ENCODE peak calls at places on chromosomes 12 and 14, in nine cellular contexts. One of them, this sample, is unnamed.

GRCh38 chr12:132686831-132687210 is 321 bp downstream of the POLE start:
- DNase-seq in AG08395: peak
- DNase-seq in GM12864: no peak
- DNase-seq in amniotic stem cell: no peak
- DNase-seq in M059J: no peak
- DNase-seq in iPS DF 6.9: no peak
- DNase-seq in hypothalamus: no peak
- DNase-seq in myocyte: peak
- DNase-seq in activated CD8-positive, alpha-beta memory T cell treated with anti-CD3 and anti-CD28 coated beads, Interleukin-2, amount 10 ng/mL, durations not matched to agents 7 days and 5 days: peak
- DNase-seq in this sample: peak

GRCh38 chr12:71183018-71183417 is 25.2 kb upstream of the TSPAN8 start:
- DNase-seq in amniotic stem cell: no peak
- DNase-seq in AG08395: no peak
- DNase-seq in iPS DF 6.9: no peak
- DNase-seq in activated CD8-positive, alpha-beta memory T cell treated with anti-CD3 and anti-CD28 coated beads, Interleukin-2, amount 10 ng/mL, durations not matched to agents 7 days and 5 days: no peak
- DNase-seq in GM12864: no peak
- DNase-seq in hypothalamus: no peak
- DNase-seq in myocyte: no peak
- DNase-seq in M059J: peak
- DNase-seq in this sample: no peak

GRCh38 chr14:101223147-101223546 is 319.6 kb upstream of the RTL1 start:
- DNase-seq in iPS DF 6.9: peak
- DNase-seq in AG08395: no peak
- DNase-seq in M059J: no peak
- DNase-seq in GM12864: no peak
- DNase-seq in myocyte: no peak
- DNase-seq in activated CD8-positive, alpha-beta memory T cell treated with anti-CD3 and anti-CD28 coated beads, Interleukin-2, amount 10 ng/mL, durations not matched to agents 7 days and 5 days: peak
- DNase-seq in hypothalamus: no peak
- DNase-seq in amniotic stem cell: no peak
- DNase-seq in this sample: no peak

GRCh38 chr14:94237983-94238382 is 55.1 kb downstream of the SERPINA10 start:
- DNase-seq in activated CD8-positive, alpha-beta memory T cell treated with anti-CD3 and anti-CD28 coated beads, Interleukin-2, amount 10 ng/mL, durations not matched to agents 7 days and 5 days: no peak
- DNase-seq in AG08395: no peak
- DNase-seq in GM12864: no peak
- DNase-seq in hypothalamus: no peak
- DNase-seq in amniotic stem cell: no peak
- DNase-seq in M059J: no peak
- DNase-seq in myocyte: no peak
- DNase-seq in iPS DF 6.9: no peak
- DNase-seq in this sample: no peak

GRCh38 chr14:101563654-101564443 is 2.6 kb downstream of the DIO3 start:
- DNase-seq in activated CD8-positive, alpha-beta memory T cell treated with anti-CD3 and anti-CD28 coated beads, Interleukin-2, amount 10 ng/mL, durations not matched to agents 7 days and 5 days: no peak
- DNase-seq in M059J: no peak
- DNase-seq in myocyte: no peak
- DNase-seq in iPS DF 6.9: no peak
- DNase-seq in GM12864: no peak
- DNase-seq in amniotic stem cell: no peak
- DNase-seq in hypothalamus: no peak
- DNase-seq in AG08395: no peak
- DNase-seq in this sample: peak

GRCh38 chr14:103539056-103539825 is 10.2 kb downstream of the TRMT61A start:
- DNase-seq in AG08395: no peak
- DNase-seq in amniotic stem cell: no peak
- DNase-seq in iPS DF 6.9: no peak
- DNase-seq in GM12864: no peak
- DNase-seq in M059J: no peak
- DNase-seq in myocyte: no peak
- DNase-seq in activated CD8-positive, alpha-beta memory T cell treated with anti-CD3 and anti-CD28 coated beads, Interleukin-2, amount 10 ng/mL, durations not matched to agents 7 days and 5 days: no peak
- DNase-seq in hypothalamus: no peak
- DNase-seq in this sample: peak

GRCh38 chr14:104546021-104546491 is 33.5 kb upstream of the C14orf180 start:
- DNase-seq in myocyte: no peak
- DNase-seq in hypothalamus: no peak
- DNase-seq in iPS DF 6.9: no peak
- DNase-seq in activated CD8-positive, alpha-beta memory T cell treated with anti-CD3 and anti-CD28 coated beads, Interleukin-2, amount 10 ng/mL, durations not matched to agents 7 days and 5 days: no peak
- DNase-seq in M059J: no peak
- DNase-seq in amniotic stem cell: no peak
- DNase-seq in GM12864: no peak
- DNase-seq in AG08395: no peak
- DNase-seq in this sample: peak

GRCh38 chr14:104226421-104227385 is 88.3 kb downstream of the KIF26A start:
- DNase-seq in activated CD8-positive, alpha-beta memory T cell treated with anti-CD3 and anti-CD28 coated beads, Interleukin-2, amount 10 ng/mL, durations not matched to agents 7 days and 5 days: no peak
- DNase-seq in myocyte: no peak
- DNase-seq in GM12864: no peak
- DNase-seq in M059J: no peak
- DNase-seq in iPS DF 6.9: no peak
- DNase-seq in amniotic stem cell: no peak
- DNase-seq in hypothalamus: no peak
- DNase-seq in AG08395: no peak
- DNase-seq in this sample: no peak

GRCh38 chr12:6272300-6273208 is 37.9 kb upstream of the PLEKHG6 start:
- DNase-seq in hypothalamus: no peak
- DNase-seq in GM12864: no peak
- DNase-seq in activated CD8-positive, alpha-beta memory T cell treated with anti-CD3 and anti-CD28 coated beads, Interleukin-2, amount 10 ng/mL, durations not matched to agents 7 days and 5 days: no peak
- DNase-seq in iPS DF 6.9: no peak
- DNase-seq in amniotic stem cell: no peak
- DNase-seq in AG08395: no peak
- DNase-seq in M059J: peak
- DNase-seq in myocyte: no peak
- DNase-seq in this sample: no peak

GRCh38 chr12:63869656-63870055 is 25.2 kb downstream of the SRGAP1 start:
- DNase-seq in M059J: peak
- DNase-seq in activated CD8-positive, alpha-beta memory T cell treated with anti-CD3 and anti-CD28 coated beads, Interleukin-2, amount 10 ng/mL, durations not matched to agents 7 days and 5 days: no peak
- DNase-seq in hypothalamus: no peak
- DNase-seq in myocyte: no peak
- DNase-seq in amniotic stem cell: no peak
- DNase-seq in AG08395: no peak
- DNase-seq in iPS DF 6.9: no peak
- DNase-seq in GM12864: no peak
- DNase-seq in this sample: no peak

GRCh38 chr12:68530965-68531364 is 79.7 kb upstream of the RAP1B start:
- DNase-seq in amniotic stem cell: peak
- DNase-seq in hypothalamus: no peak
- DNase-seq in GM12864: no peak
- DNase-seq in M059J: peak
- DNase-seq in iPS DF 6.9: no peak
- DNase-seq in AG08395: peak
- DNase-seq in myocyte: peak
- DNase-seq in activated CD8-positive, alpha-beta memory T cell treated with anti-CD3 and anti-CD28 coated beads, Interleukin-2, amount 10 ng/mL, durations not matched to agents 7 days and 5 days: no peak
- DNase-seq in this sample: no peak

GRCh38 chr12:91627225-91627624 is 444.6 kb upstream of the DCN start:
- DNase-seq in myocyte: no peak
- DNase-seq in amniotic stem cell: no peak
- DNase-seq in activated CD8-positive, alpha-beta memory T cell treated with anti-CD3 and anti-CD28 coated beads, Interleukin-2, amount 10 ng/mL, durations not matched to agents 7 days and 5 days: no peak
- DNase-seq in GM12864: no peak
- DNase-seq in hypothalamus: no peak
- DNase-seq in AG08395: no peak
- DNase-seq in iPS DF 6.9: no peak
- DNase-seq in M059J: no peak
- DNase-seq in this sample: no peak

GRCh38 chr14:88983755-88984154 is 159.3 kb downstream of the TTC8 start:
- DNase-seq in iPS DF 6.9: no peak
- DNase-seq in AG08395: peak
- DNase-seq in myocyte: peak
- DNase-seq in hypothalamus: no peak
- DNase-seq in amniotic stem cell: peak
- DNase-seq in M059J: peak
- DNase-seq in activated CD8-positive, alpha-beta memory T cell treated with anti-CD3 and anti-CD28 coated beads, Interleukin-2, amount 10 ng/mL, durations not matched to agents 7 days and 5 days: no peak
- DNase-seq in GM12864: no peak
- DNase-seq in this sample: no peak

GRCh38 chr12:95504140-95504539 is 30.2 kb downstream of the METAP2 start:
- DNase-seq in iPS DF 6.9: no peak
- DNase-seq in hypothalamus: no peak
- DNase-seq in amniotic stem cell: no peak
- DNase-seq in activated CD8-positive, alpha-beta memory T cell treated with anti-CD3 and anti-CD28 coated beads, Interleukin-2, amount 10 ng/mL, durations not matched to agents 7 days and 5 days: no peak
- DNase-seq in M059J: no peak
- DNase-seq in GM12864: no peak
- DNase-seq in AG08395: no peak
- DNase-seq in myocyte: no peak
- DNase-seq in this sample: no peak

GRCh38 chr14:51430079-51430478 is 190.0 kb downstream of the TMX1 start:
- DNase-seq in amniotic stem cell: no peak
- DNase-seq in myocyte: peak
- DNase-seq in GM12864: no peak
- DNase-seq in hypothalamus: no peak
- DNase-seq in iPS DF 6.9: no peak
- DNase-seq in AG08395: no peak
- DNase-seq in M059J: peak
- DNase-seq in activated CD8-positive, alpha-beta memory T cell treated with anti-CD3 and anti-CD28 coated beads, Interleukin-2, amount 10 ng/mL, durations not matched to agents 7 days and 5 days: no peak
- DNase-seq in this sample: no peak

GRCh38 chr14:22837059-22837749 is 819 bp downstream of the MMP14 start:
- DNase-seq in GM12864: no peak
- DNase-seq in AG08395: peak
- DNase-seq in myocyte: peak
- DNase-seq in M059J: peak
- DNase-seq in iPS DF 6.9: no peak
- DNase-seq in hypothalamus: no peak
- DNase-seq in activated CD8-positive, alpha-beta memory T cell treated with anti-CD3 and anti-CD28 coated beads, Interleukin-2, amount 10 ng/mL, durations not matched to agents 7 days and 5 days: no peak
- DNase-seq in amniotic stem cell: no peak
- DNase-seq in this sample: peak

GRCh38 chr12:49953961-49954835 is 3.7 kb downstream of the AQP2 start:
- DNase-seq in myocyte: no peak
- DNase-seq in GM12864: no peak
- DNase-seq in M059J: no peak
- DNase-seq in iPS DF 6.9: no peak
- DNase-seq in AG08395: no peak
- DNase-seq in amniotic stem cell: no peak
- DNase-seq in activated CD8-positive, alpha-beta memory T cell treated with anti-CD3 and anti-CD28 coated beads, Interleukin-2, amount 10 ng/mL, durations not matched to agents 7 days and 5 days: no peak
- DNase-seq in hypothalamus: no peak
- DNase-seq in this sample: no peak

GRCh38 chr14:56394826-56395543 is 184.6 kb upstream of the TMEM260 start:
- DNase-seq in hypothalamus: no peak
- DNase-seq in GM12864: no peak
- DNase-seq in myocyte: no peak
- DNase-seq in AG08395: no peak
- DNase-seq in activated CD8-positive, alpha-beta memory T cell treated with anti-CD3 and anti-CD28 coated beads, Interleukin-2, amount 10 ng/mL, durations not matched to agents 7 days and 5 days: no peak
- DNase-seq in iPS DF 6.9: no peak
- DNase-seq in M059J: no peak
- DNase-seq in amniotic stem cell: no peak
- DNase-seq in this sample: no peak

GRCh38 chr12:87818416-87818815 is 210.8 kb downstream of the C12orf50 start:
- DNase-seq in AG08395: no peak
- DNase-seq in hypothalamus: no peak
- DNase-seq in iPS DF 6.9: no peak
- DNase-seq in M059J: no peak
- DNase-seq in activated CD8-positive, alpha-beta memory T cell treated with anti-CD3 and anti-CD28 coated beads, Interleukin-2, amount 10 ng/mL, durations not matched to agents 7 days and 5 days: no peak
- DNase-seq in amniotic stem cell: no peak
- DNase-seq in GM12864: no peak
- DNase-seq in myocyte: no peak
- DNase-seq in this sample: no peak

GRCh38 chr12:107513184-107513583 is 172.4 kb upstream of the PWP1 start:
- DNase-seq in activated CD8-positive, alpha-beta memory T cell treated with anti-CD3 and anti-CD28 coated beads, Interleukin-2, amount 10 ng/mL, durations not matched to agents 7 days and 5 days: no peak
- DNase-seq in myocyte: no peak
- DNase-seq in iPS DF 6.9: no peak
- DNase-seq in AG08395: no peak
- DNase-seq in amniotic stem cell: no peak
- DNase-seq in hypothalamus: no peak
- DNase-seq in GM12864: no peak
- DNase-seq in M059J: no peak
- DNase-seq in this sample: no peak

GRCh38 chr14:39182770-39183684 is 8.0 kb downstream of the PNN start:
- DNase-seq in M059J: no peak
- DNase-seq in iPS DF 6.9: no peak
- DNase-seq in GM12864: no peak
- DNase-seq in amniotic stem cell: no peak
- DNase-seq in activated CD8-positive, alpha-beta memory T cell treated with anti-CD3 and anti-CD28 coated beads, Interleukin-2, amount 10 ng/mL, durations not matched to agents 7 days and 5 days: no peak
- DNase-seq in myocyte: no peak
- DNase-seq in hypothalamus: no peak
- DNase-seq in AG08395: no peak
- DNase-seq in this sample: no peak

GRCh38 chr14:102370305-102370809 is 7.6 kb downstream of the TECPR2 start:
- DNase-seq in AG08395: no peak
- DNase-seq in iPS DF 6.9: no peak
- DNase-seq in myocyte: no peak
- DNase-seq in M059J: no peak
- DNase-seq in activated CD8-positive, alpha-beta memory T cell treated with anti-CD3 and anti-CD28 coated beads, Interleukin-2, amount 10 ng/mL, durations not matched to agents 7 days and 5 days: no peak
- DNase-seq in amniotic stem cell: no peak
- DNase-seq in GM12864: no peak
- DNase-seq in hypothalamus: no peak
- DNase-seq in this sample: no peak

GRCh38 chr12:49645151-49646039 is 22.0 kb downstream of the PRPF40B start:
- DNase-seq in iPS DF 6.9: no peak
- DNase-seq in M059J: no peak
- DNase-seq in hypothalamus: no peak
- DNase-seq in amniotic stem cell: no peak
- DNase-seq in GM12864: no peak
- DNase-seq in AG08395: no peak
- DNase-seq in activated CD8-positive, alpha-beta memory T cell treated with anti-CD3 and anti-CD28 coated beads, Interleukin-2, amount 10 ng/mL, durations not matched to agents 7 days and 5 days: no peak
- DNase-seq in myocyte: no peak
- DNase-seq in this sample: no peak

GRCh38 chr14:102479777-102480176 is 29.8 kb downstream of the ANKRD9 start:
- DNase-seq in activated CD8-positive, alpha-beta memory T cell treated with anti-CD3 and anti-CD28 coated beads, Interleukin-2, amount 10 ng/mL, durations not matched to agents 7 days and 5 days: no peak
- DNase-seq in GM12864: no peak
- DNase-seq in iPS DF 6.9: no peak
- DNase-seq in M059J: peak
- DNase-seq in AG08395: no peak
- DNase-seq in amniotic stem cell: no peak
- DNase-seq in hypothalamus: no peak
- DNase-seq in myocyte: peak
- DNase-seq in this sample: no peak